ENCODE peak calls at places on chromosomes 3 and 15, in four cellular contexts. J is HepG2, O is A549, F is K562. Z is an unnamed sample.

GRCh38 chr15:83970290-83970890 is 265.2 kb upstream of the GOLGA6L4 start:
- DNase-seq in J (no peak), O (no peak), F (no peak), Z (no peak)

GRCh38 chr15:83837946-83838571 is 184.1 kb downstream of the ADAMTSL3 start:
- DNase-seq in J (peak; percentile 5), O (peak; percentile 67), F (no peak), Z (peak; percentile 67)

GRCh38 chr15:70447081-70447480 is 316.3 kb downstream of the UACA start:
- DNase-seq in J (no peak), O (no peak), F (no peak), Z (no peak)

GRCh38 chr3:15291589-15292541 is 40.5 kb downstream of the SH3BP5 start:
- DNase-seq in J (no peak), O (no peak), F (peak; percentile 44), Z (no peak)

GRCh38 chr3:97257942-97258341 is 443.5 kb downstream of the EPHA6 start:
- DNase-seq in J (no peak), O (no peak), F (no peak), Z (no peak)

GRCh38 chr3:10352146-10352911 is 31.4 kb upstream of the SEC13 start:
- DNase-seq in J (no peak), O (peak; percentile 62), F (no peak), Z (no peak)

GRCh38 chr15:89483079-89483478 is 13.3 kb downstream of the RHCG start:
- DNase-seq in J (no peak), O (no peak), F (no peak), Z (no peak)

GRCh38 chr3:143507735-143508580 is 340.3 kb downstream of the SLC9A9 start:
- DNase-seq in J (no peak), O (peak; percentile 15), F (no peak), Z (no peak)

GRCh38 chr15:91627473-91628309 is 225.8 kb upstream of the SLCO3A1 start:
- DNase-seq in J (no peak), O (no peak), F (no peak), Z (no peak)

GRCh38 chr3:66378256-66378655 is 122.6 kb downstream of the LRIG1 start:
- DNase-seq in J (no peak), O (peak; percentile 14), F (peak; percentile 19), Z (peak; percentile 67)

GRCh38 chr15:43316007-43316968 is 14.1 kb downstream of the LCMT2 start:
- DNase-seq in J (no peak), O (no peak), F (no peak), Z (no peak)

GRCh38 chr3:49906004-49906860 is 2.6 kb upstream of the MST1R start:
- DNase-seq in J (peak; percentile 33), O (peak; percentile 55), F (peak; percentile 76), Z (peak; percentile 68)

GRCh38 chr3:105835606-105836005 is 33.2 kb downstream of the CBLB start:
- DNase-seq in J (no peak), O (no peak), F (no peak), Z (no peak)

DNA sequence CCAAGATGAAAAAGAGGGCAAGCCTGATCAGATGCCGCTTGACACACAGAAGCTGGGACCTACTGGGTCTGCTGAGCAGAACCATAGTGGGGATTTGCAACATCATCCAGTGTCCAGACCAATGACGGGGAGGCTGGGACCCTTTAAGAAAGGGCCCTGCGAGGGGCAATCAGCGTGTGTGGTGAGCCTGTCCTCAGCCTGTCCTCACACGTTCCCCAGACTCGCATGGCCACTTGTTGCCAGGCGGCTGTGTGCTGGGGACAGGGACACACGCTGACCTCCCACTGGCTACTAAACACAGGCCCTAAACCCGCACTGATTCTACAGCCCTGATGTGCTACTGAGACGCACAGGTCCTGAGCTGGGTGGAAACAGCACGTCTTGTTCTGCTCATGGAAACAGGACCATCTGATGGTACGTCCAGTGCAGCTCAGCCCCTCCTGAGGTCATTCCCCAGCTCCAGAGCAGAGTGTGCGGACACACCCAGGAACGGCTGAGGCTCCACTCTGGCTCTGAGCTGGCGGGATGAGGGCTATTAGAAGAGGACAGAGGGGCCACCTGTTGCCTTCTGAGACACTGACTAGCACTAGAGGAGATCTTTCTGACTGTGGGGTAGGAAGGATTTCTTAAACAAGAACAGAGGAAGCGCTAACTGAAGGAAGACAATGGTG is 24.4 kb downstream of the PCSK6 start:
- DNase-seq in J (no peak), O (no peak), F (no peak), Z (no peak)
- TF ChIP-seq HMGXB4 in J (no peak), O (no peak), F (no peak), Z (no peak)

GRCh38 chr3:23356169-23356568 is 153.0 kb downstream of the UBE2E2 start:
- DNase-seq in J (no peak), O (no peak), F (no peak), Z (no peak)

GRCh38 chr3:23356923-23357322 is 153.8 kb downstream of the UBE2E2 start:
- DNase-seq in J (no peak), O (no peak), F (no peak), Z (no peak)

GRCh38 chr3:23365066-23365465 is 161.9 kb downstream of the UBE2E2 start:
- DNase-seq in J (no peak), O (no peak), F (no peak), Z (no peak)

DNA sequence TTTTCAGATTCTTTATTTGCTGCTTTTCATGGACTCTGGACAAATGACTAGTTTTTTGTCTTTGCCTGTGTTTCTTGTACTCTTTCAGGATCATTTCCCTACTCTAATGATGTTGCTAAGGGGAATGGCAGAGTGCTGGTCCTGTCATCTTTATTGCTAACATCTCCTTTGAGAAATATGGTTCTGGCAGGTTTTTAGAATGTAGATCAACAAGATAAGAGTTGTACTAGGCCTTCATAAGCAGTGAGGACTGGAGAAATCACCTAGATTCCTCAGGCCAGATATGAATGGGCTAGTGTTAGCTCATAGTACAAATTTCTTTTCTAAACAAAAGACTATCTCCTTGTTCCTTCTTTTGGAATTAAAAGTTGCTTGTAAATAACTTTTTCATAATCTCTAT is 156.0 kb downstream of the UBE2E2 start:
- DNase-seq in J (no peak), O (no peak), F (no peak), Z (no peak)
- TF ChIP-seq HMGXB4 in J (no peak), O (no peak), F (no peak), Z (no peak)

GRCh38 chr15:66750609-66751008 is 48.6 kb downstream of the SMAD6 start:
- DNase-seq in J (no peak), O (no peak), F (no peak), Z (no peak)

GRCh38 chr15:66751579-66751978 is 49.5 kb downstream of the SMAD6 start:
- DNase-seq in J (peak; percentile 60), O (peak; percentile 77), F (no peak), Z (no peak)

GRCh38 chr15:66752078-66752477 is 50.0 kb downstream of the SMAD6 start:
- DNase-seq in J (no peak), O (no peak), F (no peak), Z (no peak)

GRCh38 chr15:66748320-66748779 is 46.3 kb downstream of the SMAD6 start:
- DNase-seq in J (no peak), O (peak; percentile 67), F (no peak), Z (no peak)

DNA sequence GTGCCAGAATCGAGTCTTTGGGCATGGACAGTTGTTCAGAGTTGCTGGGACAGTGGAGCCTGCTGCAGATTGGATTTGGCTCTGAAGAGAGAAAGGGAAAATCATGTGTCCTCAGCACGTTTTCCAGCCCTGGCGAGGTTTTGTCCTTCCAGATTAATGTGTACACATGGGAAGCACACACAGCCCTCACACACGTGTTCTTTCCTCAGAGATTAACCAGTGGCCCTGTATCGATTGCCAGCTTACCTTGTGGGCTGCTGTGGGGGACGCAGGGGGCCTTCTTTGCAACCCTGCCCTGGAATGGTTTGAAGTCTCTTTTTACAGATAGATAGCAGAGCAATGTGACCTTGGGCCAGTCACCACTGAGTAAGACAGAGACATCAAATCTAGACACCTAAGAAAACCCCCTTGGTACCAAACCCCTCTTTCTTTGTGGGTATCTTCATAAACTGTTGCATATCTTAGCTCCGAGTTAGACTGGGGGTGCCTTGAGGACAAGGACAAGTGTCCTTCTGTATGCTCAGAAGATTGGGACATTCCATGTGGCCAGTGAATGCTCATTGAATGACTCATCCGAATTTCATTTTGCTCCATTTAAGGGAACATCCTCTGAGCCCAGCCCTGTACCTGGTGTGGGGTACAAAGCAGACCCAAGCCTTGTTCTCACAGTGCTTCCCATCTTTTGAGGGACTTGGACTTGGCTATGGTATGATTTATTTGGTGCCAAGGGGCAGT is 48.0 kb downstream of the SMAD6 start:
- DNase-seq in J (peak; percentile 57), O (peak; percentile 58), F (no peak), Z (no peak)
- TF ChIP-seq HMGXB4 in J (no peak), O (no peak), F (no peak), Z (no peak)

GRCh38 chr3:38576131-38577088 is 73.1 kb downstream of the SCN5A start:
- DNase-seq in J (no peak), O (no peak), F (no peak), Z (no peak)

GRCh38 chr3:38577089-38578080 is 72.1 kb downstream of the SCN5A start:
- DNase-seq in J (no peak), O (no peak), F (no peak), Z (no peak)

GRCh38 chr3:38574411-38575278 is 74.8 kb downstream of the SCN5A start:
- DNase-seq in J (no peak), O (no peak), F (no peak), Z (no peak)

GRCh38 chr3:38573606-38574005 is 75.9 kb downstream of the SCN5A start:
- DNase-seq in J (no peak), O (no peak), F (no peak), Z (no peak)

GRCh38 chr3:38575279-38575843 is 74.1 kb downstream of the SCN5A start:
- DNase-seq in J (no peak), O (no peak), F (no peak), Z (no peak)
- TF ChIP-seq HMGXB4 in J (no peak), O (no peak), F (no peak), Z (no peak)

GRCh38 chr3:182741214-182741613 is 52.1 kb upstream of the ATP11B start:
- DNase-seq in J (no peak), O (no peak), F (no peak), Z (no peak)

GRCh38 chr3:182740710-182741109 is 52.6 kb upstream of the ATP11B start:
- DNase-seq in J (no peak), O (peak; percentile 24), F (no peak), Z (no peak)

GRCh38 chr3:182738583-182739514 is 54.5 kb upstream of the ATP11B start:
- DNase-seq in J (no peak), O (no peak), F (no peak), Z (no peak)

GRCh38 chr3:182735672-182736071 is 57.6 kb upstream of the ATP11B start:
- DNase-seq in J (no peak), O (no peak), F (no peak), Z (no peak)

DNA sequence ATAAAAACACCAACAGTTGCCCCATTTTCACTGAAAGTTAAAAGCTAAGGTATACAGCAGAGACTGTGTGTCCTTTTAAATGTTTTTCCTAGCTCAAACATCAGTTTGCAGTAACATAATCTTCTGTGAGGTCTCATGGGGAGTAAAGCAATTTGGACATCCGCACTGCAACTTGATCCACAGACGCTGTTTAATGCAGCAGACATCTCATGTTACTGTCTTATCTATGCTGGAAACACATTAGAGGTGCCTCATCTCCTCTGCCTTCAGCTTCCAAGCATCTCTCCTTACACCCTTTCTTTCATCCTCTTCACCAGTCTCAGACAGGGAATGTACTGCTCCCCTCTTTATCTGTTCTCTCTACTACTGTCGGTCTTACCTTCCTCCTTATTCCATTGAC is 53.7 kb upstream of the ATP11B start:
- DNase-seq in J (no peak), O (no peak), F (peak; percentile 31), Z (no peak)
- TF ChIP-seq HMGXB4 in J (no peak), O (no peak), F (no peak), Z (no peak)